ENCODE peak calls at places on chromosome 22, in four cellular contexts. R is effector CD4-positive, alpha-beta T cell; E is anterior cingulate cortex; S is stimulated activated CD8-positive, alpha-beta memory T cell treated with anti-CD3 and anti-CD28 coated beads, Interleukin-15, amount 100 ng/mL, for 24 hours. D is an unnamed sample.

GRCh38 chr22:45542001-45542520 is 39.4 kb downstream of the FBLN1 start:
- DNase-seq in R (no peak), E (no peak), S (no peak), D (no peak)

GRCh38 chr22:25880524-25880923 is 138.5 kb downstream of the MYO18B start:
- DNase-seq in R (no peak), E (no peak), S (no peak), D (no peak)

GRCh38 chr22:39718206-39718605 is 147.7 kb downstream of the CACNA1I start:
- DNase-seq in R (no peak), E (no peak), S (no peak), D (no peak)

GRCh38 chr22:50141891-50142363 is 28.6 kb upstream of the PANX2 start:
- DNase-seq in R (no peak), E (no peak), S (no peak), D (no peak)

GRCh38 chr22:40922484-40923303 is 28.5 kb upstream of the RBX1 start:
- DNase-seq in R (peak), E (no peak), S (no peak), D (no peak)

GRCh38 chr22:40310081-40310770 is 36.1 kb upstream of the ADSL start:
- DNase-seq in R (no peak), E (no peak), S (no peak), D (no peak)

GRCh38 chr22:45893516-45893915 is 83.4 kb downstream of the WNT7B start:
- DNase-seq in R (no peak), E (no peak), S (no peak), D (no peak)

GRCh38 chr22:41286639-41287091 is 678 bp upstream of the RANGAP1 start:
- DNase-seq in R (peak), E (no peak), S (no peak), D (no peak)

GRCh38 chr22:31160328-31160978 is 471 bp downstream of the RNF185 start:
- DNase-seq in R (no peak), E (no peak), S (peak), D (no peak)

GRCh38 chr22:28514314-28514713 is 165.3 kb downstream of the TTC28 start:
- DNase-seq in R (no peak), E (no peak), S (no peak), D (no peak)

GRCh38 chr22:30314918-30315317 is 11.8 kb downstream of the TBC1D10A start:
- DNase-seq in R (peak), E (no peak), S (no peak), D (no peak)

GRCh38 chr22:24768537-24769374 is 5.8 kb downstream of the PIWIL3 start:
- DNase-seq in R (peak), E (peak), S (peak), D (peak)

GRCh38 chr22:32493551-32493950 is 18.9 kb downstream of the FBXO7 start:
- DNase-seq in R (no peak), E (no peak), S (no peak), D (no peak)

GRCh38 chr22:27318516-27318915 is 483.0 kb downstream of the MN1 start:
- DNase-seq in R (no peak), E (no peak), S (no peak), D (no peak)

GRCh38 chr22:41947181-41948080 is 479 bp upstream of the CENPM start:
- DNase-seq in R (no peak), E (no peak), S (no peak), D (no peak)

GRCh38 chr22:45688606-45689080 is 17.0 kb downstream of the ATXN10 start:
- DNase-seq in R (no peak), E (no peak), S (no peak), D (no peak)

GRCh38 chr22:49332691-49333090 is 495.0 kb downstream of the BRD1 start:
- DNase-seq in R (no peak), E (no peak), S (no peak), D (no peak)

GRCh38 chr22:20857838-20858614 is 585 bp downstream of the PI4KA start:
- DNase-seq in R (peak), E (peak), S (peak), D (peak)

GRCh38 chr22:46865642-46866041 is 103.2 kb downstream of the TBC1D22A start:
- DNase-seq in R (no peak), E (no peak), S (no peak), D (no peak)

GRCh38 chr22:41939981-41940852 is 6.7 kb downstream of the CENPM start:
- DNase-seq in R (peak), E (peak), S (peak), D (no peak)

GRCh38 chr22:45268167-45268957 is 16.4 kb upstream of the UPK3A start:
- DNase-seq in R (no peak), E (no peak), S (no peak), D (no peak)

GRCh38 chr22:30325724-30326703 is 727 bp downstream of the TBC1D10A start:
- DNase-seq in R (no peak), E (no peak), S (no peak), D (no peak)

GRCh38 chr22:43152355-43153071 is 1.2 kb downstream of the TSPO start:
- DNase-seq in R (peak), E (peak), S (no peak), D (peak)

GRCh38 chr22:35043251-35043931 is 22.6 kb upstream of the ISX start:
- DNase-seq in R (no peak), E (no peak), S (no peak), D (no peak)

GRCh38 chr22:23749747-23750373 is 1.1 kb downstream of the ZNF70 start:
- DNase-seq in R (no peak), E (no peak), S (no peak), D (no peak)

GRCh38 chr22:25477358-25477757 is 87.1 kb upstream of the GRK3 start:
- DNase-seq in R (no peak), E (no peak), S (no peak), D (no peak)

GRCh38 chr22:39313258-39314001 is 6.0 kb downstream of the RPL3 start:
- DNase-seq in R (no peak), E (no peak), S (no peak), D (no peak)

GRCh38 chr22:44395116-44396005 is 82.6 kb upstream of the SHISAL1 start:
- DNase-seq in R (no peak), E (no peak), S (no peak), D (peak)

GRCh38 chr22:28398355-28398754 is 281.3 kb downstream of the TTC28 start:
- DNase-seq in R (no peak), E (no peak), S (no peak), D (no peak)